ENCODE peak calls at places on chromosomes 13 and 19, in four cellular contexts. M, J, B and I are unnamed samples.

GRCh38 chr19:40335101-40335500 is 13.1 kb downstream of the C19orf47 start:
- DNase-seq in M (no peak), J (no peak), B (no peak), I (no peak)

GRCh38 chr19:35755550-35756371 is 1.1 kb downstream of the HSPB6 start:
- DNase-seq in M (no peak), J (no peak), B (no peak), I (no peak)

GRCh38 chr19:8592231-8593009 is 15.2 kb upstream of the MYO1F start:
- DNase-seq in M (peak), J (no peak), B (peak), I (peak)

GRCh38 chr19:35754365-35755139 is 2.3 kb downstream of the HSPB6 start:
- DNase-seq in M (no peak), J (no peak), B (no peak), I (no peak)

GRCh38 chr19:2627855-2628254 is 74.6 kb downstream of the GNG7 start:
- DNase-seq in M (no peak), J (no peak), B (no peak), I (no peak)

GRCh38 chr13:33639158-33639557 is 178.8 kb upstream of the RFC3 start:
- DNase-seq in M (no peak), J (no peak), B (no peak), I (no peak)

GRCh38 chr13:18212873-18213272 is 968.8 kb downstream of the TUBA3C start:
- DNase-seq in M (no peak), J (no peak), B (no peak), I (no peak)

GRCh38 chr13:114173753-114174152 is 5.3 kb upstream of the CFAP97D2 start:
- DNase-seq in M (no peak), J (no peak), B (no peak), I (no peak)

GRCh38 chr19:38023661-38024574 is 116.9 kb downstream of the SIPA1L3 start:
- DNase-seq in M (no peak), J (no peak), B (no peak), I (no peak)

GRCh38 chr19:48874309-48875135 is 2.3 kb downstream of the PPP1R15A start:
- DNase-seq in M (no peak), J (no peak), B (no peak), I (no peak)

GRCh38 chr13:87314822-87315221 is 356.3 kb upstream of the SLITRK5 start:
- DNase-seq in M (no peak), J (no peak), B (no peak), I (no peak)

GRCh38 chr19:54017266-54017665 is 25.8 kb downstream of the CACNG6 start:
- DNase-seq in M (no peak), J (no peak), B (no peak), I (no peak)
- TF ChIP-seq SUZ12 in M (no peak), J (no peak), B (no peak), I (no peak)

DNA sequence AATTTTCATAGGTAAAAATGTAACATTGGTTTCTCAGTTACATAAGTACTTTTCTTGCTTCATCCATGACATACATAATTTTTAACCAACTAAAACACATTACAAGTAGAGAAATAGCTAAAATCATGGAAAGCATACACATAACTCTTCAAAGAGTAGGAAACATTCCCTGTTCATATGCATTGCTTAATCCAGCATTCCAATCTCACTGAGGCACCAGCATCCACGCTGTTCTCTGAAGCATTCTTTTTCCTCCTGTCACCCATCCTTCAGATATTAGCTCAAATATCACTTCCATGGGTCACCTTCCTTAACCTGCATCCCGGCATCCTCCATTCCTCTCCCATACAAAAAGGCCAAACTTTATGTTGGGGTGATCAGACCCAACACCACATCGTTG is 79.1 kb downstream of the ZNF254 start:
- DNase-seq in M (no peak), J (no peak), B (no peak), I (no peak)
- TF ChIP-seq SUZ12 in M (no peak), J (no peak), B (no peak), I (no peak)

GRCh38 chr13:40061466-40062450 is 406.3 kb downstream of the COG6 start:
- DNase-seq in M (no peak), J (no peak), B (no peak), I (no peak)
- TF ChIP-seq SUZ12 in M (no peak), J (no peak), B (no peak), I (no peak)

GRCh38 chr13:30362869-30363268 is 55.5 kb upstream of the KATNAL1 start:
- DNase-seq in M (no peak), J (no peak), B (no peak), I (no peak)
- TF ChIP-seq SUZ12 in M (no peak), J (no peak), B (no peak), I (no peak)

GRCh38 chr13:111462944-111463343 is 142.5 kb downstream of the TEX29 start:
- DNase-seq in M (no peak), J (no peak), B (no peak), I (peak)
- TF ChIP-seq SUZ12 in M (no peak), J (no peak), B (no peak), I (no peak)

DNA sequence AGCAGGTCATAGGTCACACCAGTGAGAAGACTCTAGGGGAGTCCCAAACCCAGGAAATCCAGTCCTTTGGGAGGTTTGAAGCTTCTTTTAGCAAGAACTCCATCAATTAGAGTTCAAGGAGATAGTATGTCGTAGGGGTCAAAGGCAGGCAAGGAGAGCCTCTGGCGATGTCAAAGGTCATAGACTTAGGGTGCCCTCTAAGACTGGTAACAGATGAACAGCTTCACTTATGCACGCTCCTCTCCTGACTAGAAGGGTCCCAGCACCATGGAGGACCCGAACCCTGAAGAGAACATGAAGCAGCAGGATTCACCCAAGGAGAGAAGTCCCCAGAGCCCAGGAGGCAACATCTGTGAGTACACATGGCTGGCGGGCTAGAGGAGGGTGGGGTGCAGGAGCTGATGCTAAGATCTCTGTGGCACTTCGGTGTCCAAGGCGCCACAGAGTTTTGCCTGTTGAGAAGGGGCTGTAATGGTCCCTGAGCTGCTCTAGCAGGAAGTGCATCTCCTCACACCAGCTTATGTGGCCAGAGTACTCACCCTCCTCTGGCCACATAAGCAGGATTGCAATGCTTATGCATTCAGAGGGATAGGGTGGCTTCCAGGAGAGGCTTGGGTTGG is 557 bp downstream of the ZNF576 start:
- DNase-seq in M (no peak), J (no peak), B (no peak), I (no peak)
- TF ChIP-seq SUZ12 in M (no peak), J (no peak), B (no peak), I (no peak)

GRCh38 chr13:76799696-76800095 is 86.5 kb downstream of the KCTD12 start:
- DNase-seq in M (no peak), J (no peak), B (no peak), I (no peak)
- TF ChIP-seq SUZ12 in M (no peak), J (no peak), B (no peak), I (no peak)

GRCh38 chr13:38637576-38637975 is 49.3 kb upstream of the FREM2 start:
- DNase-seq in M (no peak), J (no peak), B (no peak), I (no peak)
- TF ChIP-seq SUZ12 in M (no peak), J (no peak), B (no peak), I (no peak)